ENCODE peak calls at places on chromosomes 2 and 18, in ten cellular contexts. D, W, U, S, Y, V, I, M, B and P are unnamed samples.

GRCh38 chr2:27955762-27956161 is 65.2 kb downstream of the BABAM2 start:
- DNase-seq in W (peak; percentile 33), B (no peak), M (no peak), S (no peak), Y (no peak), D (no peak), U (no peak), I (no peak), V (no peak), P (no peak)

GRCh38 chr2:237591379-237591881 is 896 bp upstream of the RAB17 start:
- DNase-seq in S (no peak), W (no peak), U (no peak), I (peak; percentile 14), B (no peak), Y (no peak), M (no peak), D (no peak), V (no peak), P (no peak)

GRCh38 chr2:14910659-14911058 is 278.1 kb downstream of the LRATD1 start:
- DNase-seq in M (no peak), B (no peak), V (no peak), Y (no peak), D (no peak), I (no peak), W (no peak), S (no peak), U (no peak), P (no peak)

GRCh38 chr2:72955188-72956049 is 38.1 kb downstream of the EMX1 start:
- DNase-seq in D (no peak), Y (peak; percentile 48), S (no peak), I (no peak), M (no peak), B (no peak), V (no peak), W (no peak), U (no peak), P (no peak)

GRCh38 chr2:240575101-240575965 is 7.0 kb downstream of the RNPEPL1 start:
- DNase-seq in M (no peak), Y (peak; percentile 7), S (no peak), V (no peak), W (no peak), D (no peak), B (no peak), U (no peak), I (no peak), P (no peak)

GRCh38 chr2:203326355-203326754 is 1.8 kb upstream of the ABI2 start:
- DNase-seq in B (no peak), I (no peak), W (no peak), S (no peak), D (no peak), V (no peak), U (no peak), M (no peak), Y (no peak), P (no peak)

GRCh38 chr18:22999212-22999611 is 66.1 kb downstream of the RBBP8 start:
- DNase-seq in S (peak; percentile 71), Y (peak; percentile 41), W (peak; percentile 8), V (no peak), I (no peak), U (no peak), B (peak; percentile 32), M (no peak), D (no peak), P (peak; percentile 33)

GRCh38 chr2:1817256-1818127 is 73.2 kb upstream of the PXDN start:
- DNase-seq in I (peak; percentile 88), V (peak; percentile 45), U (peak; percentile 66), M (peak; percentile 88), W (peak; percentile 98), B (peak; percentile 98), D (peak; percentile 60), Y (peak; percentile 80), S (peak; percentile 96), P (peak; percentile 99)

GRCh38 chr18:35474884-35475283 is 22.9 kb downstream of the INO80C start:
- DNase-seq in D (no peak), W (no peak), S (peak; percentile 51), Y (no peak), M (no peak), U (no peak), V (no peak), B (no peak), I (no peak), P (peak; percentile 4)

GRCh38 chr2:46814160-46814559 is 101.4 kb downstream of the MCFD2 start:
- DNase-seq in Y (no peak), B (peak; percentile 65), I (peak; percentile 66), D (no peak), V (no peak), S (peak; percentile 97), M (no peak), W (peak; percentile 68), U (no peak), P (peak; percentile 79)

GRCh38 chr2:191538334-191538910 is 139.5 kb upstream of the NABP1 start:
- DNase-seq in M (no peak), Y (peak; percentile 58), V (no peak), B (no peak), W (no peak), D (no peak), U (no peak), S (no peak), I (no peak), P (no peak)

GRCh38 chr2:28250006-28250405 is 142.7 kb upstream of the FOSL2 start:
- DNase-seq in M (no peak), B (peak; percentile 64), Y (no peak), I (no peak), V (no peak), W (peak; percentile 92), U (no peak), S (peak; percentile 83), D (no peak), P (peak; percentile 69)

GRCh38 chr2:85768713-85769112 is 14.9 kb downstream of the ATOH8 start:
- DNase-seq in Y (peak; percentile 53), U (no peak), M (no peak), I (peak; percentile 85), V (no peak), W (no peak), D (no peak), B (no peak), S (no peak), P (no peak)

GRCh38 chr2:85151026-85151425 is 17.8 kb downstream of the TCF7L1 start:
- DNase-seq in I (no peak), Y (no peak), M (no peak), W (no peak), U (no peak), V (no peak), S (no peak), B (no peak), D (no peak), P (no peak)

GRCh38 chr2:240990726-240991377 is 7.6 kb upstream of the SNED1 start:
- DNase-seq in U (no peak), D (peak; percentile 6), S (no peak), B (no peak), V (peak; percentile 13), M (no peak), W (no peak), Y (no peak), I (peak; percentile 17), P (no peak)

GRCh38 chr18:25875574-25875973 is 214.8 kb downstream of the SS18 start:
- DNase-seq in B (no peak), Y (no peak), U (no peak), M (no peak), W (peak; percentile 14), I (no peak), V (no peak), S (no peak), D (no peak), P (no peak)

GRCh38 chr2:58734365-58734764 is 493.2 kb upstream of the FANCL start:
- DNase-seq in B (no peak), W (peak; percentile 49), M (no peak), S (peak; percentile 18), U (no peak), I (no peak), V (no peak), Y (no peak), D (no peak), P (no peak)

GRCh38 chr2:30310955-30311354 is 79.6 kb downstream of the LBH start:
- DNase-seq in D (no peak), S (no peak), V (no peak), Y (no peak), M (no peak), W (no peak), B (no peak), I (no peak), U (no peak), P (no peak)

DNA sequence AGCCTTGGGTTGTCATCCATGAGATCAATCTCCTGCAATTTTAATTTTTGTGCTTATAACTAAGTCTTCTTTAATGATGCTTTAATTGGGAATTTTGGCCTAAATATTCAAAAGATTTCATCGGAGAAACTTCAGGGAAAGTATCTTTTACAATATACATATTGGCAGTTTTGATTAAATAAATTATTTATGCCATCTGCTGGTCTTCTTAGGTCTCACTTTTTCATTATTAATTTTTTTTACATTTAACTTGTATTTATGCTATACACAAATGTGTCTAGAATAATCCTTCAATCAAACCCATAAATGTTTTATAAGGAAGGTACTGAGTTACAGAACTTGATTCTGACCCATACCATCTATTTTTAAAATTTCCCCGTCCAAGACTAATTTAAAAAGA is 95.1 kb upstream of the XPO1 start:
- DNase-seq in S (no peak), I (no peak), Y (no peak), U (no peak), V (no peak), D (no peak), W (no peak), B (no peak), M (no peak), P (no peak)
- TF ChIP-seq CTCF in S (no peak), I (no peak), Y (no peak), U (no peak), V (no peak), D (no peak), W (no peak), B (no peak), M (peak; percentile 24), P (peak; percentile 2)

DNA sequence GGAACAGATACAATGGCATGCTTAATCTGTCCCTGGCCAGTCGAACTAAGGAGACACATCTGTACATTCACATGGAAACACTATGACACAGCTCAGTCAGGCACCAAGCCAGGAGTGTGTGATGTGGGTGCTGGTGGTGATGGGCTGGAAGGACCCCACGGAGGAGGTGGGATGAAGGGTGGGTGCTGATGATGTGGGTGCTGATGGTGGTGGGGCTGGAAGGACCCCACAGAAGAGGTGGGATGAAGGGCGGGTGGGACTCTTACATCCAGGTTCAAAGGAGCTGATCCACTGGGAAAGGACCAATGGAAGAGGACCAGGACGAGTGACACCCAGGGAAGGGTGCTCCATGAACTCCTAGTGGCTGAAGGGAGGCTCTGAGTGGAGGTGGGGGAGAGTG is 34.8 kb upstream of the ACAA2 start:
- DNase-seq in B (no peak), Y (no peak), S (no peak), V (no peak), U (no peak), D (no peak), W (no peak), I (no peak), M (no peak), P (no peak)
- TF ChIP-seq CTCF in B (no peak), Y (no peak), S (no peak), V (no peak), U (no peak), D (no peak), W (no peak), I (no peak), M (no peak), P (no peak)

GRCh38 chr2:233061591-233062446 is 1.7 kb downstream of the INPP5D start:
- DNase-seq in U (peak; percentile 23), B (no peak), S (no peak), V (peak; percentile 43), I (peak; percentile 32), M (no peak), D (no peak), Y (no peak), W (peak; percentile 28), P (no peak)
- TF ChIP-seq CTCF in U (no peak), B (peak; percentile 7), S (no peak), V (no peak), I (no peak), M (peak; percentile 20), D (peak; percentile 37), Y (no peak), W (peak; percentile 13), P (no peak)

GRCh38 chr2:149038442-149039212 is at the start of gene LYPD6B:
- DNase-seq in M (peak; percentile 70), I (peak; percentile 20), U (peak; percentile 14), S (no peak), B (no peak), W (no peak), V (no peak), D (peak; percentile 56), Y (peak; percentile 52), P (no peak)
- TF ChIP-seq CTCF in M (no peak), I (no peak), U (peak; percentile 28), S (no peak), B (no peak), W (no peak), V (no peak), D (peak; percentile 41), Y (no peak), P (no peak)